ENCODE peak calls at places on chromosomes 6 and 20, in ten cellular contexts. V is NCI-H1417; Y is D341Med; P is LoVo; R is cerebellum; J is HEK293T; U is stomach; W is fibroblast of the aortic adventitia; X is H7; G is effector memory CD4-positive, alpha-beta T cell. Q is an unnamed sample.

GRCh38 chr6:20873425-20874190 is 339.4 kb downstream of the CDKAL1 start:
- DNase-seq in R (no peak), U (no peak), X (peak; percentile 30), Y (peak; percentile 35), J (no peak), G (no peak), W (peak; percentile 52), V (no peak), P (no peak), Q (peak; percentile 4)

GRCh38 chr6:74879234-74879633 is 326.6 kb downstream of the COL12A1 start:
- DNase-seq in R (no peak), J (no peak), U (no peak), X (no peak), V (no peak), Y (no peak), P (no peak), G (no peak), W (peak; percentile 85), Q (no peak)

GRCh38 chr6:137724495-137725211 is 142.4 kb upstream of the TNFAIP3 start:
- DNase-seq in G (no peak), X (no peak), J (no peak), P (no peak), U (no peak), V (no peak), Y (no peak), R (no peak), W (no peak), Q (no peak)

GRCh38 chr6:163705923-163706322 is 291.4 kb downstream of the QKI start:
- DNase-seq in G (no peak), Y (no peak), V (no peak), U (no peak), X (no peak), W (no peak), J (no peak), P (no peak), R (no peak), Q (no peak)

GRCh38 chr20:36932476-36933426 is 18.8 kb downstream of the SAMHD1 start:
- DNase-seq in P (no peak), J (no peak), U (no peak), W (peak; percentile 65), Y (no peak), G (no peak), X (no peak), V (no peak), R (no peak), Q (no peak)

GRCh38 chr6:64428186-64428585 is 792.6 kb downstream of the PHF3 start:
- DNase-seq in G (no peak), W (no peak), X (no peak), U (no peak), Y (no peak), P (no peak), V (no peak), R (no peak), J (no peak), Q (no peak)

GRCh38 chr20:53959849-53960585 is 110.4 kb downstream of the BCAS1 start:
- DNase-seq in P (no peak), U (no peak), R (no peak), W (peak; percentile 67), X (no peak), J (no peak), V (no peak), Y (no peak), G (no peak), Q (no peak)

GRCh38 chr6:81328700-81329099 is 423.8 kb downstream of the TENT5A start:
- DNase-seq in W (no peak), X (no peak), G (no peak), R (no peak), V (no peak), J (no peak), U (no peak), P (no peak), Y (no peak), Q (no peak)

GRCh38 chr6:113564401-113565161 is 292.6 kb upstream of the MARCKS start:
- DNase-seq in W (peak; percentile 98), R (peak; percentile 87), U (peak; percentile 28), V (peak; percentile 86), G (no peak), P (no peak), Y (peak; percentile 88), J (no peak), X (peak; percentile 72), Q (no peak)

GRCh38 chr6:25318589-25318988 is 39.4 kb downstream of the CARMIL1 start:
- DNase-seq in X (peak; percentile 20), Y (peak; percentile 43), P (no peak), J (no peak), R (peak; percentile 76), G (no peak), V (no peak), U (no peak), W (no peak), Q (no peak)

GRCh38 chr20:6311841-6312655 is 189.2 kb upstream of the FERMT1 start:
- DNase-seq in P (no peak), V (no peak), G (no peak), W (no peak), Y (no peak), X (no peak), J (no peak), U (no peak), R (no peak), Q (no peak)

GRCh38 chr6:2378891-2379652 is 133.7 kb upstream of the GMDS start:
- DNase-seq in J (no peak), U (no peak), W (peak; percentile 41), R (no peak), V (no peak), Y (no peak), P (no peak), G (no peak), X (no peak), Q (peak; percentile 9)

GRCh38 chr6:31399589-31400466 is 3.6 kb upstream of the MICA start:
- DNase-seq in G (peak; percentile 30), P (peak; percentile 93), W (peak; percentile 94), J (peak; percentile 62), V (peak; percentile 8), X (peak; percentile 85), R (peak; percentile 73), Y (peak; percentile 55), U (peak; percentile 91), Q (peak; percentile 89)

GRCh38 chr20:18066421-18067333 is 9.0 kb upstream of the OVOL2 start:
- DNase-seq in W (no peak), X (no peak), U (no peak), G (no peak), P (no peak), J (no peak), R (no peak), Y (no peak), V (no peak), Q (no peak)

GRCh38 chr20:22567944-22568871 is 16.2 kb downstream of the FOXA2 start:
- DNase-seq in J (no peak), P (no peak), X (peak; percentile 83), W (no peak), V (no peak), Y (no peak), G (no peak), R (no peak), U (peak; percentile 66), Q (no peak)

GRCh38 chr6:157045831-157046454 is 268.8 kb downstream of the ARID1B start:
- DNase-seq in Y (peak; percentile 48), V (peak; percentile 51), U (no peak), W (peak; percentile 73), X (peak; percentile 27), R (no peak), G (no peak), J (peak; percentile 52), P (peak; percentile 29), Q (peak; percentile 77)

GRCh38 chr20:9319687-9320384 is 194.6 kb upstream of the LAMP5 start:
- DNase-seq in U (no peak), W (no peak), G (no peak), Y (no peak), X (no peak), P (no peak), J (no peak), R (no peak), V (peak; percentile 43), Q (no peak)